ENCODE peak calls at places on chromosomes 16 and 17, in seven cellular contexts. F is IMR-90, N is mesenchymal stem cell, Y is trophoblast cell, C is mesendoderm, X is neuronal stem cell, B is H1. L is an unnamed sample.
A peak's percentile ranks its signal among the peaks of the same experiment; 100 is the strongest.

GRCh38 chr17:32516940-32517711 is 30.3 kb downstream of the CDK5R1 start:
- DNase-seq in F (no peak), N (no peak), Y (no peak), C (peak; percentile 37), X (no peak), B (no peak), L (no peak)

GRCh38 chr16:85738878-85739715 is 11.8 kb downstream of the C16orf74 start:
- DNase-seq in F (no peak), N (no peak), Y (peak; percentile 74), C (no peak), X (no peak), B (no peak), L (no peak)

GRCh38 chr16:81238296-81239011 is at the start of gene BCO1:
- DNase-seq in F (peak; percentile 66), N (peak; percentile 82), Y (no peak), C (peak; percentile 54), X (peak; percentile 71), B (no peak), L (peak; percentile 39)

GRCh38 chr16:85309656-85310587 is 197.7 kb upstream of the CIBAR2 start:
- DNase-seq in F (no peak), N (no peak), Y (no peak), C (peak; percentile 62), X (no peak), B (no peak), L (peak; percentile 61)

GRCh38 chr17:28216528-28216927 is 102.5 kb upstream of the TMEM97 start:
- DNase-seq in F (peak; percentile 49), N (peak; percentile 15), Y (no peak), C (no peak), X (no peak), B (no peak), L (no peak)

GRCh38 chr17:16872836-16873653 is 98.9 kb downstream of the TNFRSF13B start:
- DNase-seq in F (no peak), N (peak; percentile 4), Y (no peak), C (peak; percentile 61), X (peak; percentile 35), B (peak; percentile 86), L (peak; percentile 83)

GRCh38 chr16:886802-887731 is 83.7 kb downstream of the LMF1 start:
- DNase-seq in F (no peak), N (no peak), Y (no peak), C (peak; percentile 30), X (peak; percentile 6), B (peak; percentile 61), L (no peak)

GRCh38 chr16:1430759-1431496 is at the start of gene PERCC1:
- DNase-seq in F (no peak), N (no peak), Y (no peak), C (no peak), X (no peak), B (no peak), L (no peak)

GRCh38 chr17:74455025-74455585 is 11.3 kb upstream of the CD300A start:
- DNase-seq in F (no peak), N (no peak), Y (no peak), C (no peak), X (no peak), B (no peak), L (peak; percentile 53)
- H3K23ac ChIP-seq in F (no peak overlapping the region), N (no peak overlapping the region), Y (no peak overlapping the region), C (no peak overlapping the region), X (peak overlapping the region; percentile 82), B (no peak overlapping the region), L (no peak overlapping the region)

GRCh38 chr17:18087610-18088491 is at the start of gene DRG2:
- DNase-seq in F (peak; percentile 89), N (peak; percentile 92), Y (peak; percentile 92), C (peak; percentile 94), X (peak; percentile 89), B (peak; percentile 98), L (peak; percentile 97)
- H3K18ac ChIP-seq in F (peak within 1 kb of the TSS; percentile 69), N (peak within 1 kb of the TSS; percentile 75), Y (peak within 1 kb of the TSS; percentile 73), C (peak within 1 kb of the TSS; percentile 9), X (peak within 1 kb of the TSS; percentile 91), B (no peak within 1 kb of the TSS), L (no peak within 1 kb of the TSS)

GRCh38 chr17:80795090-80795609 is 196.5 kb upstream of the CHMP6 start:
- DNase-seq in F (no peak), N (no peak), Y (no peak), C (no peak), X (no peak), B (no peak), L (no peak)
- H3K23ac ChIP-seq in F (peak overlapping the region; percentile 89), N (no peak overlapping the region), Y (no peak overlapping the region), C (no peak overlapping the region), X (no peak overlapping the region), B (no peak overlapping the region), L (no peak overlapping the region)

GRCh38 chr16:47778106-47778803 is 317.1 kb downstream of the PHKB start:
- DNase-seq in F (no peak), N (no peak), Y (no peak), C (peak; percentile 20), X (no peak), B (no peak), L (no peak)

GRCh38 chr16:47774661-47775060 is 313.5 kb downstream of the PHKB start:
- DNase-seq in F (peak; percentile 52), N (peak; percentile 45), Y (no peak), C (peak; percentile 77), X (no peak), B (peak; percentile 47), L (peak; percentile 69)

GRCh38 chr16:47777191-47777590 is 316.1 kb downstream of the PHKB start:
- DNase-seq in F (peak; percentile 41), N (peak; percentile 6), Y (no peak), C (no peak), X (no peak), B (no peak), L (no peak)

GRCh38 chr16:47779201-47780016 is 318.3 kb downstream of the PHKB start:
- DNase-seq in F (peak; percentile 28), N (peak; percentile 22), Y (no peak), C (peak; percentile 4), X (no peak), B (peak; percentile 44), L (no peak)

DNA sequence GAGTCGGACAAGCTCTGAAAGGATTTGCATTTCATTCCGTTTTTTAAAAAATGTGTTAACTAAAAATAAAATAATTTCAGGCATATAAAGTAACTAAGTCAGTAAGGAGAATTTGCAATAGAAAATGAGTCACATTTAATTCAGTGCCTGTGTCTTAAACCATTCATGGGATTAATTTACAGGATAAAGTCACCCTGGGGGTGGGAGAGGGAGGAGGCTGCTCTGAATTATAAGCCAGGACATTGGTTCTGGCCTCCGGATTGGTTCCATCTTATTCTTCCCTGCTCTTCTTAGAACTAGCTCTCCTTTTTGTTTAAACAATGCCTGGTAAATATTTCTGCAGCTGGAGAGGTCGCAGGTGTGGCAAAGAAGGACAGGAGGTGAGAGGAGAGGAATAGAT is 319.1 kb downstream of the PHKB start:
- DNase-seq in F (no peak), N (no peak), Y (no peak), C (no peak), X (no peak), B (no peak), L (no peak)
- H3K18ac ChIP-seq in F (no peak overlapping the region), N (no peak overlapping the region), Y (no peak overlapping the region), C (no peak overlapping the region), X (no peak overlapping the region), B (no peak overlapping the region), L (no peak overlapping the region)

L was measured in H9.